ENCODE peak calls at places on chromosomes 7 and 10, in five cellular contexts. B is activated CD8-positive, alpha-beta T cell treated with anti-CD3 and anti-CD28 coated beads for 36 hours; Y is GM13976; R is lower leg skin; O is SK-N-SH. A is an unnamed sample.

GRCh38 chr7:21767300-21767900 is 178.3 kb downstream of the CDCA7L start:
- DNase-seq in O (peak; percentile 44), B (peak; percentile 43), R (peak; percentile 24), Y (peak; percentile 40), A (peak; percentile 38)

GRCh38 chr10:121595806-121596667 is 2.2 kb downstream of the FGFR2 start:
- DNase-seq in O (no peak), B (no peak), Y (no peak), R (no peak), A (no peak)

GRCh38 chr10:31677198-31678138 is 251.2 kb downstream of the ARHGAP12 start:
- DNase-seq in R (no peak), Y (no peak), B (no peak), O (no peak), A (no peak)

GRCh38 chr10:62306663-62307062 is 38.0 kb upstream of the RTKN2 start:
- DNase-seq in B (peak; percentile 2), Y (no peak), O (no peak), R (no peak), A (no peak)

GRCh38 chr10:45673074-45673628 is 579 bp upstream of the ZFAND4 start:
- DNase-seq in Y (no peak), R (peak; percentile 38), B (no peak), O (no peak), A (no peak)

GRCh38 chr10:96014473-96015102 is 28.8 kb upstream of the CCNJ start:
- DNase-seq in O (no peak), B (no peak), Y (no peak), R (no peak), A (no peak)

GRCh38 chr7:138645284-138645683 is 55.9 kb downstream of the SVOPL start:
- DNase-seq in B (no peak), R (no peak), Y (no peak), O (peak; percentile 34), A (no peak)

GRCh38 chr10:104441601-104442000 is 88.0 kb downstream of the CFAP58 start:
- DNase-seq in B (peak; percentile 15), R (no peak), O (no peak), Y (no peak), A (no peak)

GRCh38 chr7:149496642-149497391 is 792 bp downstream of the ZNF746 start:
- DNase-seq in O (peak; percentile 79), B (peak; percentile 60), Y (peak; percentile 69), R (no peak), A (peak; percentile 70)

GRCh38 chr10:97889461-97890265 is 40.0 kb downstream of the GOLGA7B start:
- DNase-seq in B (peak; percentile 50), R (peak; percentile 53), O (peak; percentile 54), Y (no peak), A (no peak)

GRCh38 chr7:74000489-74001149 is 27.4 kb upstream of the ELN start:
- DNase-seq in O (no peak), R (no peak), Y (no peak), B (no peak), A (no peak)

GRCh38 chr10:107614939-107615665 is 450.6 kb upstream of the SORCS1 start:
- DNase-seq in B (no peak), O (no peak), Y (no peak), R (no peak), A (no peak)

GRCh38 chr7:138091073-138091472 is 14.8 kb downstream of the AKR1D1 start:
- DNase-seq in B (no peak), Y (no peak), O (no peak), R (no peak), A (no peak)

GRCh38 chr7:9407816-9408215 is 974.4 kb downstream of the NXPH1 start:
- DNase-seq in B (no peak), O (no peak), Y (no peak), R (no peak), A (no peak)

GRCh38 chr10:21265622-21266021 is 259.9 kb downstream of the SKIDA1 start:
- DNase-seq in Y (no peak), R (no peak), O (no peak), B (no peak), A (no peak)

GRCh38 chr10:87038786-87039185 is 18.7 kb downstream of the FAM25A start:
- DNase-seq in B (no peak), Y (no peak), R (peak; percentile 56), O (no peak), A (no peak)

GRCh38 chr7:7820939-7821338 is 102.5 kb upstream of the RPA3 start:
- DNase-seq in B (no peak), Y (no peak), O (no peak), R (no peak), A (no peak)

GRCh38 chr7:132092106-132092505 is 484.2 kb downstream of the PLXNA4 start:
- DNase-seq in B (no peak), Y (no peak), O (no peak), R (no peak), A (no peak)

GRCh38 chr10:125928928-125929585 is 32.7 kb downstream of the FANK1 start:
- DNase-seq in O (no peak), R (no peak), B (no peak), Y (no peak), A (no peak)

GRCh38 chr7:24889611-24890010 is 90.4 kb downstream of the OSBPL3 start:
- DNase-seq in B (no peak), R (no peak), Y (no peak), O (no peak), A (no peak)

GRCh38 chr7:24896031-24896433 is 83.9 kb downstream of the OSBPL3 start:
- DNase-seq in O (no peak), B (peak; percentile 54), R (no peak), Y (peak; percentile 75), A (peak; percentile 71)

GRCh38 chr7:24891173-24891787 is 88.7 kb downstream of the OSBPL3 start:
- DNase-seq in B (no peak), Y (no peak), O (no peak), R (no peak), A (no peak)

GRCh38 chr7:24898691-24899090 is 81.3 kb downstream of the OSBPL3 start:
- DNase-seq in B (peak; percentile 23), R (no peak), Y (peak; percentile 63), O (no peak), A (peak; percentile 59)

GRCh38 chr7:24894670-24895221 is 85.2 kb downstream of the OSBPL3 start:
- DNase-seq in R (no peak), O (peak; percentile 56), Y (no peak), B (no peak), A (no peak)
- TF ChIP-seq CTCF in R (no peak), O (peak; percentile 60), Y (no peak), B (peak; percentile 21), A (peak; percentile 33)

DNA sequence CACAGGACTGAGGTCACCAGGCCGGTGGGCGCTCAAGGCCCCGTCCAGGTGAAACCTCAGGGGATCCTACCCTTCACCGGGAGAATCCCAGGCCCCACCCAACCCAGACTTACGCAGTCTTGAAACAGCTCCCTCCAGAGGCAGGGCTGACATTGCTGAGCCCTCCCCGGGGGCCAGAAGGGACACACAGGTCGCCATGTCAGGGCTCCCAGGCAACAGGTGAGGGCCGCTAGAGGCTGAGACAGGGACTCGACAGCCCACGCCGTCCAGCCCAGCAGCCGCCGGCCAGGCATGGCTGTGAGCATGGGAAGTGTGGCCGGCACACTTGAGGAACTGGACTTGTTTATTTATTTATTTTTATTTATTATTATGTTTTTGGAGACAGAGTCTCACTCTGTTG is 10.3 kb downstream of the MICALL2 start:
- DNase-seq in O (no peak), R (no peak), Y (no peak), B (no peak), A (no peak)
- TF ChIP-seq CTCF in O (peak; percentile 27), R (no peak), Y (no peak), B (no peak), A (no peak)

GRCh38 chr7:140213684-140214074 is 36.9 kb upstream of the KDM7A start:
- DNase-seq in B (no peak), R (no peak), O (no peak), Y (no peak), A (no peak)

GRCh38 chr7:140212100-140212881 is 35.5 kb upstream of the KDM7A start:
- DNase-seq in Y (peak; percentile 75), B (peak; percentile 52), O (no peak), R (no peak), A (peak; percentile 77)

GRCh38 chr7:140217750-140218501 is 41.1 kb upstream of the KDM7A start:
- DNase-seq in R (no peak), Y (no peak), B (no peak), O (no peak), A (no peak)

GRCh38 chr7:140214075-140214684 is 37.4 kb upstream of the KDM7A start:
- DNase-seq in O (peak; percentile 49), Y (no peak), R (no peak), B (peak; percentile 39), A (no peak)

DNA sequence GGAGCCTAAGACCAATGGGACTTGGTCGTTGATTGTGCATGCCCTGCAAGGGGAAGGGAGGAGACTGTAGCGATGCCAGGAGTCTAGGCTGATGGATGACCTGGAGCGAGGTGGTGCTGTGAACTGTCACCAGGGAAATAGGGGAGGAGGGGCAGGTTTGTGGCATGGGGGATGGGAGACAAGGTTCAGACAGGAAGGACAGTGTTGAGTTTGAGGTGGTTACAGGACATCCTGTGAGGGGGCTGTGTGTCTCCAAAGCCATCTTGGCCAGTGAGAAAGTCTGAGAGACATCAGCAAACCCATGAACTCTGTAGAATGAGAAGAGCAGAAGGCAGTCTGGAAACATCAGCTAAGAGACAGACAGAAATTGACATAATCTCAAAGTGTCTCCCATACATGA is 38.5 kb upstream of the KDM7A start:
- DNase-seq in O (no peak), R (no peak), B (peak; percentile 24), Y (no peak), A (no peak)
- TF ChIP-seq CTCF in O (no peak), R (no peak), B (no peak), Y (no peak), A (no peak)

DNA sequence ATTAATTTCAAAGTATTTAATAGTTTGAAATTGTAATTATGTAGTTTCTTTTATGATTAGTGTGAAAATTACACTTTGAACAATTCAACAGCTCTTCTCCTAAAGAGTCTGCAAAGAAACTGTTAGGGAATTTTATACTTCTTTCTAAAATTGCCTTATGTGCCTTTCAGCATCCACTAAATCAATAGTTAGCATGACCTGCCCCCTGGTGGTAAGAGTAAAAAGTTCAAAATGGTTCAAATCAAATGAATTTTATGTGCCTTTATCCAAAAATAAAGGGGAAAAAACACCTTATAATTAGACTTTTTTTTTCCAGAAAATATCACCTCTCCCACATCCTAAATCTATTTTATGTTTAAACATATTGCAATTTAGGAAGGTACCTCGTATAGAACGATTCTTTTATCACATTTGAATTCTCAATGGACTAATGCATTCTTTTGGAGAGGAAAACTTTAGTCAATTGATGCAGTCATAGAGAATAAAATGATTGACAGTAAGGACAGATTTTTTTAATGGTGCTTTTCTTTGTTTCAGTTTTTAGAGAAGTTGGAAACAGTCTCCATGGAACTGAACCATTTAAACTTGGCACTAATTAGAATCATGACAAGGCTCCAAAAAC is 163.7 kb downstream of the SEMA3D start:
- DNase-seq in B (peak; percentile 21), Y (no peak), O (no peak), R (peak; percentile 33), A (no peak)
- TF ChIP-seq CTCF in B (peak; percentile 53), Y (peak; percentile 56), O (peak; percentile 93), R (peak; percentile 41), A (peak; percentile 62)

GRCh38 chr10:7410306-7410799 is 481 bp downstream of the SFMBT2 start:
- DNase-seq in B (peak; percentile 68), Y (peak; percentile 50), R (no peak), O (peak; percentile 60), A (peak; percentile 52)

GRCh38 chr10:7409732-7410168 is 1.1 kb downstream of the SFMBT2 start:
- DNase-seq in O (peak; percentile 52), Y (no peak), R (no peak), B (peak; percentile 57), A (peak; percentile 50)

GRCh38 chr10:7412482-7413251 is 1.8 kb upstream of the SFMBT2 start:
- DNase-seq in B (peak; percentile 66), Y (peak; percentile 55), R (no peak), O (peak; percentile 39), A (no peak)

GRCh38 chr10:7411671-7412481 is 1.0 kb upstream of the SFMBT2 start:
- DNase-seq in B (peak; percentile 52), Y (no peak), O (peak; percentile 38), R (no peak), A (no peak)

GRCh38 chr10:7410800-7411670 is at the start of gene SFMBT2:
- DNase-seq in O (peak; percentile 92), B (peak; percentile 71), R (no peak), Y (peak; percentile 87), A (peak; percentile 90)
- TF ChIP-seq CTCF in O (no peak), B (no peak), R (no peak), Y (no peak), A (no peak)